ENCODE peak calls at places on chromosomes 13 and 19, in four cellular contexts. One of them, this sample, is unnamed.

GRCh38 chr19:35266149-35266903 is 2.4 kb upstream of the USF2 start:
- DNase-seq in GM12878: no peak
- DNase-seq in K562: no peak
- DNase-seq in HL-60: no peak
- DNase-seq in this sample: no peak

GRCh38 chr19:964761-965694 is 19.1 kb upstream of the WDR18 start:
- DNase-seq in GM12878: no peak
- DNase-seq in K562: no peak
- DNase-seq in HL-60: no peak
- DNase-seq in this sample: no peak

GRCh38 chr13:35979378-35979911 is 151.7 kb downstream of the DCLK1 start:
- DNase-seq in GM12878: no peak
- DNase-seq in K562: no peak
- DNase-seq in HL-60: no peak
- DNase-seq in this sample: no peak

GRCh38 chr13:44629465-44630183 is 53.5 kb upstream of the TSC22D1 start:
- DNase-seq in GM12878: no peak
- DNase-seq in K562: no peak
- DNase-seq in HL-60: no peak
- DNase-seq in this sample: no peak

GRCh38 chr19:52621376-52621775 is 16.8 kb downstream of the ZNF83 start:
- DNase-seq in GM12878: no peak
- DNase-seq in K562: no peak
- DNase-seq in HL-60: no peak
- DNase-seq in this sample: no peak

GRCh38 chr19:3148503-3148902 is 12.7 kb downstream of the GNA15 start:
- DNase-seq in GM12878: no peak
- DNase-seq in K562: no peak
- DNase-seq in HL-60: no peak
- DNase-seq in this sample: no peak

GRCh38 chr19:15934332-15935078 is at the start of gene CYP4F11:
- DNase-seq in GM12878: no peak
- DNase-seq in K562: no peak
- DNase-seq in HL-60: peak
- DNase-seq in this sample: no peak

GRCh38 chr13:62320129-62320724 is 904.6 kb upstream of the PCDH20 start:
- DNase-seq in GM12878: peak
- DNase-seq in K562: peak
- DNase-seq in HL-60: peak
- DNase-seq in this sample: no peak

GRCh38 chr13:110305001-110305400 is 2.0 kb downstream of the COL4A1 start:
- DNase-seq in GM12878: no peak
- DNase-seq in K562: no peak
- DNase-seq in HL-60: no peak
- DNase-seq in this sample: no peak

GRCh38 chr19:50803633-50804419 is 13.6 kb downstream of the ACP4 start:
- DNase-seq in GM12878: no peak
- DNase-seq in K562: peak
- DNase-seq in HL-60: no peak
- DNase-seq in this sample: no peak

GRCh38 chr19:46976845-46977320 is 42.8 kb upstream of the NPAS1 start:
- DNase-seq in GM12878: no peak
- DNase-seq in K562: peak
- DNase-seq in HL-60: peak
- DNase-seq in this sample: no peak

GRCh38 chr13:102280366-102280765 is 121.5 kb downstream of the FGF14 start:
- DNase-seq in GM12878: no peak
- DNase-seq in K562: no peak
- DNase-seq in HL-60: no peak
- DNase-seq in this sample: no peak

GRCh38 chr13:51324714-51325440 is 14.6 kb upstream of the SERPINE3 start:
- DNase-seq in GM12878: no peak
- DNase-seq in K562: no peak
- DNase-seq in HL-60: no peak
- DNase-seq in this sample: no peak

GRCh38 chr19:13181747-13182388 is 31.7 kb downstream of the IER2 start:
- DNase-seq in GM12878: no peak
- DNase-seq in K562: peak
- DNase-seq in HL-60: peak
- DNase-seq in this sample: no peak

GRCh38 chr19:34364830-34365462 is at the start of gene GPI:
- DNase-seq in GM12878: no peak
- DNase-seq in K562: peak
- DNase-seq in HL-60: peak
- DNase-seq in this sample: peak

GRCh38 chr19:53311044-53311443 is 22.5 kb upstream of the ZNF845 start:
- DNase-seq in GM12878: no peak
- DNase-seq in K562: no peak
- DNase-seq in HL-60: peak
- DNase-seq in this sample: no peak

GRCh38 chr19:48896191-48896720 is 2.3 kb downstream of the TULP2 start:
- DNase-seq in GM12878: no peak
- DNase-seq in K562: peak
- DNase-seq in HL-60: no peak
- DNase-seq in this sample: no peak

GRCh38 chr19:34838753-34839431 is 65.9 kb upstream of the ZNF599 start:
- DNase-seq in GM12878: no peak
- DNase-seq in K562: no peak
- DNase-seq in HL-60: no peak
- DNase-seq in this sample: no peak

GRCh38 chr19:2969104-2969504 is 8.3 kb upstream of the TLE6 start:
- DNase-seq in GM12878: no peak
- DNase-seq in K562: peak
- DNase-seq in HL-60: no peak
- DNase-seq in this sample: no peak

GRCh38 chr19:42066075-42066754 is 3.8 kb downstream of the GRIK5 start:
- DNase-seq in GM12878: no peak
- DNase-seq in K562: peak
- DNase-seq in HL-60: peak
- DNase-seq in this sample: no peak

GRCh38 chr13:33083054-33083453 is 66.8 kb downstream of the KL start:
- DNase-seq in GM12878: no peak
- DNase-seq in K562: no peak
- DNase-seq in HL-60: no peak
- DNase-seq in this sample: no peak

GRCh38 chr19:23283925-23284324 is 33.7 kb upstream of the ZNF724 start:
- DNase-seq in GM12878: no peak
- DNase-seq in K562: peak
- DNase-seq in HL-60: peak
- DNase-seq in this sample: peak

GRCh38 chr19:32138416-32138815 is 207.0 kb upstream of the ZNF507 start:
- DNase-seq in GM12878: no peak
- DNase-seq in K562: no peak
- DNase-seq in HL-60: no peak
- DNase-seq in this sample: no peak

GRCh38 chr13:26517931-26518330 is 39.6 kb upstream of the WASF3 start:
- DNase-seq in GM12878: no peak
- DNase-seq in K562: no peak
- DNase-seq in HL-60: no peak
- DNase-seq in this sample: no peak

GRCh38 chr13:110676511-110677204 is 29.3 kb downstream of the CARS2 start:
- DNase-seq in GM12878: peak
- DNase-seq in K562: no peak
- DNase-seq in HL-60: no peak
- DNase-seq in this sample: peak

GRCh38 chr19:29211562-29212416 is 1.2 kb downstream of the UQCRFS1 start:
- DNase-seq in GM12878: no peak
- DNase-seq in K562: peak
- DNase-seq in HL-60: no peak
- DNase-seq in this sample: no peak

GRCh38 chr19:18900700-18901502 is 4.9 kb upstream of the CERS1 start:
- DNase-seq in GM12878: no peak
- DNase-seq in K562: no peak
- DNase-seq in HL-60: no peak
- DNase-seq in this sample: no peak

GRCh38 chr19:457636-458035 is 3.2 kb downstream of the SHC2 start:
- DNase-seq in GM12878: no peak
- DNase-seq in K562: no peak
- DNase-seq in HL-60: no peak
- DNase-seq in this sample: no peak

GRCh38 chr13:83485101-83485500 is 397.2 kb downstream of the SLITRK1 start:
- DNase-seq in GM12878: no peak
- DNase-seq in K562: no peak
- DNase-seq in HL-60: no peak
- DNase-seq in this sample: no peak

GRCh38 chr13:114078501-114079451 is 53.6 kb downstream of the RASA3 start:
- DNase-seq in GM12878: no peak
- DNase-seq in K562: no peak
- DNase-seq in HL-60: no peak
- DNase-seq in this sample: no peak

GRCh38 chr13:78382946-78383542 is 220.3 kb downstream of the POU4F1 start:
- DNase-seq in GM12878: no peak
- DNase-seq in K562: no peak
- DNase-seq in HL-60: peak
- DNase-seq in this sample: no peak

GRCh38 chr19:45403272-45403671 is 1.6 kb downstream of the PPP1R13L start:
- DNase-seq in GM12878: no peak
- DNase-seq in K562: no peak
- DNase-seq in HL-60: no peak
- DNase-seq in this sample: no peak

GRCh38 chr19:45401815-45402468 is 2.9 kb downstream of the PPP1R13L start:
- DNase-seq in GM12878: no peak
- DNase-seq in K562: no peak
- DNase-seq in HL-60: no peak
- DNase-seq in this sample: no peak

GRCh38 chr19:45403781-45404556 is 900 bp downstream of the PPP1R13L start:
- DNase-seq in GM12878: no peak
- DNase-seq in K562: peak
- DNase-seq in HL-60: peak
- DNase-seq in this sample: peak

GRCh38 chr19:45404557-45405434 is at the start of gene PPP1R13L:
- DNase-seq in GM12878: peak
- DNase-seq in K562: peak
- DNase-seq in HL-60: no peak
- DNase-seq in this sample: no peak

GRCh38 chr19:45402469-45403070 is 2.3 kb downstream of the PPP1R13L start:
- DNase-seq in GM12878: no peak
- DNase-seq in K562: peak
- DNase-seq in HL-60: no peak
- DNase-seq in this sample: no peak
- TF ChIP-seq SPI1 in GM12878: no peak
- TF ChIP-seq SPI1 in K562: no peak
- TF ChIP-seq SPI1 in HL-60: no peak
- TF ChIP-seq SPI1 in this sample: no peak

GRCh38 chr19:8022275-8022674 is 16.8 kb upstream of the ELAVL1 start:
- DNase-seq in GM12878: no peak
- DNase-seq in K562: peak
- DNase-seq in HL-60: no peak
- DNase-seq in this sample: no peak
- TF ChIP-seq SPI1 in GM12878: no peak
- TF ChIP-seq SPI1 in K562: no peak
- TF ChIP-seq SPI1 in HL-60: no peak
- TF ChIP-seq SPI1 in this sample: no peak

GRCh38 chr13:107681611-107682010 is 533.7 kb downstream of the LIG4 start:
- DNase-seq in GM12878: no peak
- DNase-seq in K562: no peak
- DNase-seq in HL-60: no peak
- DNase-seq in this sample: no peak
- TF ChIP-seq SPI1 in GM12878: no peak
- TF ChIP-seq SPI1 in K562: no peak
- TF ChIP-seq SPI1 in HL-60: no peak
- TF ChIP-seq SPI1 in this sample: no peak

GRCh38 chr19:55132453-55133129 is 15.2 kb upstream of the PPP1R12C start:
- DNase-seq in GM12878: no peak
- DNase-seq in K562: no peak
- DNase-seq in HL-60: no peak
- DNase-seq in this sample: no peak

GRCh38 chr19:55131421-55131820 is 14.0 kb upstream of the PPP1R12C start:
- DNase-seq in GM12878: no peak
- DNase-seq in K562: no peak
- DNase-seq in HL-60: no peak
- DNase-seq in this sample: no peak

GRCh38 chr19:55134732-55135131 is 14.3 kb downstream of the TNNT1 start:
- DNase-seq in GM12878: no peak
- DNase-seq in K562: no peak
- DNase-seq in HL-60: no peak
- DNase-seq in this sample: no peak

GRCh38 chr19:55136399-55137102 is 12.5 kb downstream of the TNNT1 start:
- DNase-seq in GM12878: no peak
- DNase-seq in K562: no peak
- DNase-seq in HL-60: no peak
- DNase-seq in this sample: no peak

DNA sequence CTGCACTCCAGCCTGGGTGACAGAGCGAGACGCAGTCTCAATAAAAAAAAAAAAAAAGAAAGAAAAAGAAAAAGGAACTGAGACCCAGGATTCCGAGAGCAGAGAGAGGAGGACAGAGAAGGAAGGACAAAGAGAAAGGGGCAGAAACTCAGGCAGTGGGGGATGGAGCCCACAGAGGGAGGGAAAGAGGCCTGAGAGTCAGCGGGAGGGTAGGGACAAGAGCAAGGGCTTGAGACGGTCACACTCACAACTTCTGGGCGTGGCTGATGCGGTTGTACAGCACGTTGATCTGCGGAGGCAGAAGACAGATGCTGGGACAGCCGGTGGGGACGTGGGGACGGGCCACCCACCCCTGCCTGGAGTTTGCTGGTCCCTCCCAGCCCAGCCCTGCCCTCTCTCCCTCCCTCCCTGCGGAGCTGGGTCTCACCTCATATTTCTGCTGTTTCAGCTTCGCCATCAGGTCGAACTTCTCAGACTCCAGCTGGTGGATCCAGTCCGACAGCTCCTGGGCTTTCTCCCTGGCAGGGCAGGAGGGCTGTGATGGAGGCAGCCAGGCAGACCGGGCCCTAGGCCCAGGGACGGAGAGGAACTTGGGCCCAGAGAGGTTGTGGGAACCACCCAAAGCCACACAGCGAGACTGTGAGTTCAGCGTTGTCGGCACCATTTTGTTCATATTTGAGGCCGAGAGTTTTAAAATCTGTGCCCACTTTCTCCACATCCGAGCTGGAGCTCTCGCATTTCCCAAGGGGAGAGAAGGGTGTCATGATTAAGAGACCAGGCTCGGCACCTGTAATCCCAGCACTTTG is 15.2 kb downstream of the TNNT1 start:
- DNase-seq in GM12878: no peak
- DNase-seq in K562: no peak
- DNase-seq in HL-60: no peak
- DNase-seq in this sample: no peak
- TF ChIP-seq SPI1 in GM12878: peak
- TF ChIP-seq SPI1 in K562: no peak
- TF ChIP-seq SPI1 in HL-60: no peak
- TF ChIP-seq SPI1 in this sample: peak

GRCh38 chr13:82364525-82364924 is 1517.7 kb downstream of the SLITRK1 start:
- DNase-seq in GM12878: no peak
- DNase-seq in K562: no peak
- DNase-seq in HL-60: no peak
- DNase-seq in this sample: no peak
- TF ChIP-seq SPI1 in GM12878: no peak
- TF ChIP-seq SPI1 in K562: no peak
- TF ChIP-seq SPI1 in HL-60: no peak
- TF ChIP-seq SPI1 in this sample: no peak

This sample was measured in GM12891.